ENCODE peak calls at places on chromosomes 4 and X, in seven cellular contexts. One of them, this sample, is unnamed.
A peak's percentile ranks its signal among the peaks of the same experiment; 100 is the strongest.

GRCh38 chrX:151687635-151688034 is 7.6 kb upstream of the PRRG3 start:
- DNase-seq in transverse colon: no peak
- DNase-seq in uterus: no peak
- DNase-seq in CD8-positive, alpha-beta memory T cell: no peak
- DNase-seq in fibroblast of lung: no peak
- DNase-seq in neuronal stem cell: no peak
- DNase-seq in PC-3: no peak
- DNase-seq in this sample: no peak

GRCh38 chr4:617644-618330 is 7.6 kb upstream of the PDE6B start:
- DNase-seq in transverse colon: no peak
- DNase-seq in CD8-positive, alpha-beta memory T cell: no peak
- DNase-seq in uterus: no peak
- DNase-seq in PC-3: peak; percentile 68
- DNase-seq in fibroblast of lung: no peak
- DNase-seq in neuronal stem cell: no peak
- DNase-seq in this sample: no peak

GRCh38 chrX:130110379-130111219 is at the start of gene ELF4:
- DNase-seq in neuronal stem cell: no peak
- DNase-seq in PC-3: peak; percentile 68
- DNase-seq in fibroblast of lung: peak; percentile 50
- DNase-seq in CD8-positive, alpha-beta memory T cell: peak; percentile 55
- DNase-seq in uterus: peak; percentile 57
- DNase-seq in transverse colon: peak; percentile 65
- DNase-seq in this sample: peak; percentile 50

GRCh38 chr4:74738756-74739155 is 55.6 kb downstream of the BTC start:
- DNase-seq in PC-3: peak; percentile 89
- DNase-seq in CD8-positive, alpha-beta memory T cell: no peak
- DNase-seq in uterus: no peak
- DNase-seq in transverse colon: no peak
- DNase-seq in fibroblast of lung: peak; percentile 8
- DNase-seq in neuronal stem cell: no peak
- DNase-seq in this sample: no peak

GRCh38 chr4:72031868-72032619 is at the start of gene NPFFR2:
- DNase-seq in transverse colon: no peak
- DNase-seq in CD8-positive, alpha-beta memory T cell: no peak
- DNase-seq in uterus: no peak
- DNase-seq in fibroblast of lung: peak; percentile 71
- DNase-seq in neuronal stem cell: peak; percentile 29
- DNase-seq in PC-3: no peak
- DNase-seq in this sample: peak; percentile 85

GRCh38 chr4:153438916-153439756 is 27.0 kb upstream of the TMEM131L start:
- DNase-seq in fibroblast of lung: no peak
- DNase-seq in neuronal stem cell: no peak
- DNase-seq in uterus: no peak
- DNase-seq in PC-3: no peak
- DNase-seq in CD8-positive, alpha-beta memory T cell: peak; percentile 51
- DNase-seq in transverse colon: no peak
- DNase-seq in this sample: no peak

GRCh38 chrX:48919947-48920712 is 1.3 kb upstream of the PIM2 start:
- DNase-seq in transverse colon: no peak
- DNase-seq in neuronal stem cell: no peak
- DNase-seq in uterus: no peak
- DNase-seq in CD8-positive, alpha-beta memory T cell: peak; percentile 50
- DNase-seq in PC-3: no peak
- DNase-seq in fibroblast of lung: no peak
- DNase-seq in this sample: no peak

GRCh38 chr4:10694826-10695209 is 10.2 kb upstream of the CLNK start:
- DNase-seq in uterus: no peak
- DNase-seq in transverse colon: no peak
- DNase-seq in fibroblast of lung: no peak
- DNase-seq in PC-3: peak; percentile 59
- DNase-seq in CD8-positive, alpha-beta memory T cell: no peak
- DNase-seq in neuronal stem cell: no peak
- DNase-seq in this sample: no peak

GRCh38 chrX:15511563-15511962 is 11.0 kb downstream of the BMX start:
- DNase-seq in fibroblast of lung: no peak
- DNase-seq in CD8-positive, alpha-beta memory T cell: no peak
- DNase-seq in transverse colon: no peak
- DNase-seq in neuronal stem cell: no peak
- DNase-seq in PC-3: peak; percentile 17
- DNase-seq in uterus: no peak
- DNase-seq in this sample: no peak

GRCh38 chr4:140924761-140925392 is 168.7 kb upstream of the TBC1D9 start:
- DNase-seq in PC-3: no peak
- DNase-seq in fibroblast of lung: no peak
- DNase-seq in CD8-positive, alpha-beta memory T cell: no peak
- DNase-seq in neuronal stem cell: no peak
- DNase-seq in uterus: no peak
- DNase-seq in transverse colon: no peak
- DNase-seq in this sample: no peak

GRCh38 chr4:118941799-118942198 is 53.1 kb downstream of the SYNPO2 start:
- DNase-seq in uterus: no peak
- DNase-seq in fibroblast of lung: peak; percentile 39
- DNase-seq in neuronal stem cell: no peak
- DNase-seq in PC-3: peak; percentile 70
- DNase-seq in transverse colon: no peak
- DNase-seq in CD8-positive, alpha-beta memory T cell: no peak
- DNase-seq in this sample: no peak

GRCh38 chr4:159655547-159655946 is 552.7 kb downstream of the RAPGEF2 start:
- DNase-seq in transverse colon: no peak
- DNase-seq in uterus: no peak
- DNase-seq in neuronal stem cell: no peak
- DNase-seq in CD8-positive, alpha-beta memory T cell: no peak
- DNase-seq in fibroblast of lung: peak; percentile 99
- DNase-seq in PC-3: peak; percentile 53
- DNase-seq in this sample: no peak

GRCh38 chr4:71616168-71616811 is 167.6 kb downstream of the GC start:
- DNase-seq in uterus: no peak
- DNase-seq in fibroblast of lung: no peak
- DNase-seq in transverse colon: no peak
- DNase-seq in neuronal stem cell: no peak
- DNase-seq in CD8-positive, alpha-beta memory T cell: no peak
- DNase-seq in PC-3: no peak
- DNase-seq in this sample: no peak

GRCh38 chr4:96833831-96834230 is 993.9 kb downstream of the PDHA2 start:
- DNase-seq in PC-3: peak; percentile 45
- DNase-seq in CD8-positive, alpha-beta memory T cell: no peak
- DNase-seq in uterus: no peak
- DNase-seq in fibroblast of lung: peak; percentile 70
- DNase-seq in transverse colon: no peak
- DNase-seq in neuronal stem cell: no peak
- DNase-seq in this sample: no peak

GRCh38 chr4:157898836-157899605 is 273.8 kb downstream of the GASK1B start:
- DNase-seq in PC-3: no peak
- DNase-seq in CD8-positive, alpha-beta memory T cell: no peak
- DNase-seq in neuronal stem cell: no peak
- DNase-seq in uterus: no peak
- DNase-seq in transverse colon: no peak
- DNase-seq in fibroblast of lung: peak; percentile 71
- DNase-seq in this sample: no peak

GRCh38 chrX:14032383-14032782 is 2.7 kb upstream of the GEMIN8 start:
- DNase-seq in neuronal stem cell: peak; percentile 35
- DNase-seq in PC-3: peak; percentile 66
- DNase-seq in fibroblast of lung: peak; percentile 29
- DNase-seq in transverse colon: peak; percentile 52
- DNase-seq in CD8-positive, alpha-beta memory T cell: peak; percentile 60
- DNase-seq in uterus: peak; percentile 58
- DNase-seq in this sample: no peak

GRCh38 chrX:129523076-129524055 is at the start of gene SMARCA1:
- DNase-seq in fibroblast of lung: peak; percentile 70
- DNase-seq in CD8-positive, alpha-beta memory T cell: no peak
- DNase-seq in neuronal stem cell: peak; percentile 46
- DNase-seq in uterus: peak; percentile 60
- DNase-seq in PC-3: peak; percentile 12
- DNase-seq in transverse colon: peak; percentile 17
- DNase-seq in this sample: peak; percentile 36

GRCh38 chr4:95637047-95637600 is 88.4 kb upstream of the UNC5C start:
- DNase-seq in transverse colon: no peak
- DNase-seq in CD8-positive, alpha-beta memory T cell: no peak
- DNase-seq in fibroblast of lung: peak; percentile 15
- DNase-seq in PC-3: peak; percentile 47
- DNase-seq in neuronal stem cell: peak; percentile 8
- DNase-seq in uterus: no peak
- DNase-seq in this sample: no peak

GRCh38 chr4:19739101-19739651 is 512.5 kb upstream of the SLIT2 start:
- DNase-seq in neuronal stem cell: no peak
- DNase-seq in PC-3: peak; percentile 84
- DNase-seq in uterus: no peak
- DNase-seq in fibroblast of lung: peak; percentile 95
- DNase-seq in CD8-positive, alpha-beta memory T cell: no peak
- DNase-seq in transverse colon: no peak
- DNase-seq in this sample: no peak

GRCh38 chrX:21047034-21047455 is 327.2 kb upstream of the CNKSR2 start:
- DNase-seq in neuronal stem cell: no peak
- DNase-seq in fibroblast of lung: no peak
- DNase-seq in uterus: no peak
- DNase-seq in CD8-positive, alpha-beta memory T cell: no peak
- DNase-seq in PC-3: no peak
- DNase-seq in transverse colon: no peak
- DNase-seq in this sample: no peak

DNA sequence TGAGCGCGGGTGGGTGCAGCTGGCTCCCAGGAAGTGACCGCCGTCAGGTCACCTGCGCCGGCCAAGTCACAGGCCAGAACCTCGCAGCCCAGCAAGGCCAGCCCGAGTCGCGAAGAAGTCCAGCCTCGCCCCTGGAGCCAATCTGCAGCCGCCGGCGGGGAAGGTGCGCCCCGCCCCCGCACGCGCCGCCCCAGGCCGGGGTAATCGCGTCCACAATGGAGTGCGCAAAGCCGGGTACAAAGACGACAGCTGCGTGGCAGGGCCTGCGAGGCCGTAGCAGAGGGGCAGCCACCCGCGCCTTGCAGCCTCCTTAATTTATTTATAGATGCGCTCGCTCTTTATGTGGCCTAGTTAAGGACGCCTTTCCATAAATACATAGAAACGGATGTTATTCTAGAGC is 139.4 kb upstream of the CPEB2 start:
- DNase-seq in neuronal stem cell: no peak
- DNase-seq in PC-3: no peak
- DNase-seq in transverse colon: peak; percentile 31
- DNase-seq in CD8-positive, alpha-beta memory T cell: no peak
- DNase-seq in uterus: no peak
- DNase-seq in fibroblast of lung: peak; percentile 18
- DNase-seq in this sample: no peak
- H3K4me3 ChIP-seq in neuronal stem cell: no peak overlapping the region
- H3K4me3 ChIP-seq in PC-3: no peak overlapping the region
- H3K4me3 ChIP-seq in transverse colon: no peak overlapping the region
- H3K4me3 ChIP-seq in CD8-positive, alpha-beta memory T cell: no peak overlapping the region
- H3K4me3 ChIP-seq in uterus: peak overlapping the region; percentile 4
- H3K4me3 ChIP-seq in fibroblast of lung: no peak overlapping the region
- H3K4me3 ChIP-seq in this sample: no peak overlapping the region

GRCh38 chr4:133997440-133997839 is 204.1 kb downstream of the PABPC4L start:
- DNase-seq in PC-3: peak; percentile 2
- DNase-seq in transverse colon: no peak
- DNase-seq in uterus: no peak
- DNase-seq in neuronal stem cell: no peak
- DNase-seq in CD8-positive, alpha-beta memory T cell: no peak
- DNase-seq in fibroblast of lung: peak; percentile 84
- DNase-seq in this sample: no peak
- H3K9me3 ChIP-seq in PC-3: no peaks in the 10 kb centered on the region
- H3K9me3 ChIP-seq in transverse colon: no peaks in the 10 kb centered on the region
- H3K9me3 ChIP-seq in uterus: no peaks in the 10 kb centered on the region
- H3K9me3 ChIP-seq in neuronal stem cell: peaks cover 2% of the 10 kb centered on the region
- H3K9me3 ChIP-seq in CD8-positive, alpha-beta memory T cell: no peaks in the 10 kb centered on the region
- H3K9me3 ChIP-seq in fibroblast of lung: no peaks in the 10 kb centered on the region
- H3K9me3 ChIP-seq in this sample: no peaks in the 10 kb centered on the region

GRCh38 chr4:8434251-8435073 is 6.1 kb downstream of the ACOX3 start:
- DNase-seq in uterus: no peak
- DNase-seq in neuronal stem cell: no peak
- DNase-seq in transverse colon: no peak
- DNase-seq in fibroblast of lung: no peak
- DNase-seq in CD8-positive, alpha-beta memory T cell: no peak
- DNase-seq in PC-3: no peak
- DNase-seq in this sample: no peak

GRCh38 chr4:8438743-8439142 is 1.8 kb downstream of the ACOX3 start:
- DNase-seq in CD8-positive, alpha-beta memory T cell: no peak
- DNase-seq in PC-3: no peak
- DNase-seq in neuronal stem cell: no peak
- DNase-seq in transverse colon: no peak
- DNase-seq in uterus: no peak
- DNase-seq in fibroblast of lung: no peak
- DNase-seq in this sample: no peak

GRCh38 chr4:8439168-8439567 is 1.4 kb downstream of the ACOX3 start:
- DNase-seq in uterus: no peak
- DNase-seq in neuronal stem cell: no peak
- DNase-seq in fibroblast of lung: no peak
- DNase-seq in transverse colon: no peak
- DNase-seq in PC-3: peak; percentile 47
- DNase-seq in CD8-positive, alpha-beta memory T cell: no peak
- DNase-seq in this sample: no peak

GRCh38 chr4:8433181-8433580 is 7.3 kb downstream of the ACOX3 start:
- DNase-seq in fibroblast of lung: no peak
- DNase-seq in uterus: no peak
- DNase-seq in CD8-positive, alpha-beta memory T cell: no peak
- DNase-seq in PC-3: no peak
- DNase-seq in transverse colon: no peak
- DNase-seq in neuronal stem cell: no peak
- DNase-seq in this sample: no peak

DNA sequence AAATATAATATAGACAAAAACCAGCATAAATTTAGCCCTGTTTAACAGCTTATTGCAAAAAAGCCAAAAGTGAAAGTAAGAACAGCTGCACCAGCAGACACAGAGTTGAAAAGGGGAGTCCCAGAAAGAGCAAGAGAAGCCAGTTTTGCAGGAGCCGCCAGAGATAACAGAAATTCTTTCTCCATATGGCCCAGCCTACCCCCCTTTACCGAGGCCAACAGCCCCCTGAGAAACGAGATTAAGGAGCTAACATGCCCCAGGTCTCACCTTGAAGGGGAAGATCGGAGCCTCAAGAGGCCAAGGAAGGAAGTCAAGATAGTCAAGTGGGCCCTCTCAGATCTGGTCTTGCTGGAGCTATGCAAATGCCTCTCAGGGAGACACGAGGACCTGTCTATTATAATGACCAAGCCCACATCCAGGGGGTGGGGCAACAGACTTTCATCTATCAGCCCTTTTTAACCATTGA is 4.8 kb downstream of the ACOX3 start:
- DNase-seq in transverse colon: peak; percentile 22
- DNase-seq in fibroblast of lung: no peak
- DNase-seq in PC-3: no peak
- DNase-seq in uterus: no peak
- DNase-seq in CD8-positive, alpha-beta memory T cell: peak; percentile 22
- DNase-seq in neuronal stem cell: no peak
- DNase-seq in this sample: no peak
- H3K4me3 ChIP-seq in transverse colon: peak overlapping the region; percentile 4
- H3K4me3 ChIP-seq in fibroblast of lung: peak overlapping the region; percentile 48
- H3K4me3 ChIP-seq in PC-3: no peak overlapping the region
- H3K4me3 ChIP-seq in uterus: peak overlapping the region; percentile 5
- H3K4me3 ChIP-seq in CD8-positive, alpha-beta memory T cell: peak overlapping the region; percentile 58
- H3K4me3 ChIP-seq in neuronal stem cell: no peak overlapping the region
- H3K4me3 ChIP-seq in this sample: peak overlapping the region; percentile 31

DNA sequence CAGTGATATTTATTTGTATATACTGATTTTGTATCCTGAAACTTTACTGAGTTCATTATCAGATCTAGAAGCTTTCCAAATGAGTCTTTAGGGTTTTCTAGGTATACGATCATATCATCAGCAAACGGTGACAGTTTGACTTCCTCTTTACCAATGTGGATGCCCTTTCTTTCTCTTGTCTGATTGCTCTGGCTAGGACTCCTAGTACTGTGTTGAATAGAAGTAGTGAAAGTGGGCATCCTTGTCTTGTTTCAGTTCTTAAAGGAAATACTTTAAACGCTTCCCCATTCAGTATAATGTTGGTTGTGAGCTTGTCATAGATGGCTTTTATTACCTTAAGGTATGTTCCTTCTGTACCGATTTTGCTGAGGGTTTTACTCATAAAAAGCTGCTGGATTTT is 37.5 kb downstream of the CBR4 start:
- DNase-seq in uterus: no peak
- DNase-seq in PC-3: no peak
- DNase-seq in fibroblast of lung: no peak
- DNase-seq in CD8-positive, alpha-beta memory T cell: no peak
- DNase-seq in transverse colon: no peak
- DNase-seq in neuronal stem cell: no peak
- DNase-seq in this sample: no peak
- H3K9me3 ChIP-seq in uterus: no peaks in the 10 kb centered on the region
- H3K9me3 ChIP-seq in PC-3: no peaks in the 10 kb centered on the region
- H3K9me3 ChIP-seq in fibroblast of lung: no peaks in the 10 kb centered on the region
- H3K9me3 ChIP-seq in CD8-positive, alpha-beta memory T cell: peaks cover 9% of the 10 kb centered on the region
- H3K9me3 ChIP-seq in transverse colon: peaks cover 16% of the 10 kb centered on the region
- H3K9me3 ChIP-seq in neuronal stem cell: peaks cover 21% of the 10 kb centered on the region
- H3K9me3 ChIP-seq in this sample: peaks cover 3% of the 10 kb centered on the region

This sample was measured in upper lobe of left lung.